ENCODE peak calls at places on chromosomes 2 and 18, in five cellular contexts. S, F, C, U and P are unnamed samples.

GRCh38 chr2:224220581-224221255 is 181.2 kb downstream of the FAM124B start:
- DNase-seq in C (peak), U (no peak), F (no peak), S (no peak), P (no peak)

GRCh38 chr2:46847726-46848421 is 67.7 kb downstream of the MCFD2 start:
- DNase-seq in U (no peak), C (peak), F (peak), S (peak), P (no peak)

GRCh38 chr2:177651833-177652232 is 259.3 kb downstream of the AGPS start:
- DNase-seq in F (no peak), C (no peak), U (no peak), S (no peak), P (no peak)

GRCh38 chr2:229342376-229342775 is 71.3 kb upstream of the PID1 start:
- DNase-seq in U (peak), S (peak), C (peak), F (peak), P (no peak)

GRCh38 chr18:68847219-68847860 is 49.5 kb downstream of the CCDC102B start:
- DNase-seq in U (peak), S (peak), F (no peak), C (peak), P (peak)

GRCh38 chr2:162118166-162119031 is 33.6 kb downstream of the GCG start:
- DNase-seq in F (peak), C (peak), S (peak), U (no peak), P (peak)

GRCh38 chr2:105144941-105145300 is 96.6 kb upstream of the GPR45 start:
- DNase-seq in U (no peak), F (no peak), S (no peak), C (no peak), P (no peak)

GRCh38 chr2:233081232-233081730 is 21.1 kb downstream of the INPP5D start:
- DNase-seq in S (no peak), F (no peak), U (peak), C (no peak), P (peak)

GRCh38 chr18:48569139-48569914 is 30.5 kb downstream of the CTIF start:
- DNase-seq in S (no peak), F (no peak), U (no peak), C (no peak), P (no peak)

GRCh38 chr2:37664190-37664751 is 7.2 kb downstream of the CDC42EP3 start:
- DNase-seq in U (peak), C (no peak), F (no peak), S (no peak), P (peak)

GRCh38 chr2:177693658-177694334 is 301.2 kb downstream of the AGPS start:
- DNase-seq in U (no peak), C (peak), S (no peak), F (no peak), P (no peak)

GRCh38 chr2:168736636-168737424 is 65.6 kb upstream of the NOSTRIN start:
- DNase-seq in U (no peak), C (no peak), F (no peak), S (no peak), P (no peak)

GRCh38 chr2:3738454-3738853 is 35.1 kb downstream of the DCDC2C start:
- DNase-seq in U (peak), C (no peak), S (no peak), F (peak), P (peak)

GRCh38 chr2:20062615-20063545 is 11.5 kb upstream of the LAPTM4A start:
- DNase-seq in F (no peak), C (peak), S (no peak), U (no peak), P (no peak)

GRCh38 chr18:24136967-24137373 is 1.9 kb upstream of the CABYR start:
- DNase-seq in S (no peak), U (no peak), C (peak), F (no peak), P (no peak)

GRCh38 chr2:54652540-54652939 is 70.9 kb upstream of the EML6 start:
- DNase-seq in U (no peak), F (no peak), C (no peak), S (no peak), P (no peak)

GRCh38 chr2:186841940-186842339 is 7.0 kb downstream of the ZSWIM2 start:
- DNase-seq in F (no peak), C (peak), U (no peak), S (no peak), P (no peak)

GRCh38 chr18:50193796-50194622 is 938 bp downstream of the MYO5B start:
- DNase-seq in S (no peak), C (no peak), F (no peak), U (no peak), P (no peak)

GRCh38 chr2:9002637-9003365 is 683 bp downstream of the MBOAT2 start:
- DNase-seq in S (no peak), U (peak), F (peak), C (peak), P (no peak)

GRCh38 chr2:122261923-122262322 is 506.5 kb downstream of the TSN start:
- DNase-seq in F (no peak), U (no peak), S (no peak), C (no peak), P (no peak)

GRCh38 chr2:173654896-173655265 is 300.2 kb downstream of the CDCA7 start:
- DNase-seq in S (no peak), C (no peak), F (no peak), U (no peak), P (no peak)

GRCh38 chr2:64637931-64638330 is 15.8 kb downstream of the SERTAD2 start:
- DNase-seq in C (no peak), S (no peak), U (peak), F (no peak), P (no peak)

GRCh38 chr2:70523996-70524965 is 29.3 kb downstream of the TGFA start:
- DNase-seq in F (peak), C (peak), S (peak), U (peak), P (peak)